ENCODE peak calls at places on chromosomes 4 and X, in eight cellular contexts. One of them, this sample, is unnamed.

GRCh38 chr4:169163495-169163894 is 107.3 kb downstream of the SH3RF1 start:
- DNase-seq in EL: no peak
- DNase-seq in HCEC 1CT: no peak
- DNase-seq in cardiac muscle cell: no peak
- DNase-seq in cardiac septum: no peak
- DNase-seq in GM23338: no peak
- DNase-seq in iris pigment epithelial cell: no peak
- DNase-seq in upper lobe of right lung: no peak
- DNase-seq in this sample: no peak

GRCh38 chr4:134282680-134283079 is 81.1 kb upstream of the PABPC4L start:
- DNase-seq in GM23338: no peak
- DNase-seq in cardiac septum: no peak
- DNase-seq in EL: no peak
- DNase-seq in cardiac muscle cell: no peak
- DNase-seq in HCEC 1CT: no peak
- DNase-seq in iris pigment epithelial cell: no peak
- DNase-seq in upper lobe of right lung: no peak
- DNase-seq in this sample: no peak

GRCh38 chr4:119084503-119084902 is 51.1 kb upstream of the MYOZ2 start:
- DNase-seq in cardiac muscle cell: no peak
- DNase-seq in HCEC 1CT: no peak
- DNase-seq in cardiac septum: no peak
- DNase-seq in upper lobe of right lung: no peak
- DNase-seq in GM23338: no peak
- DNase-seq in EL: no peak
- DNase-seq in iris pigment epithelial cell: no peak
- DNase-seq in this sample: no peak

GRCh38 chrX:71492086-71493065 is 40.5 kb upstream of the OGT start:
- DNase-seq in iris pigment epithelial cell: peak; percentile 21
- DNase-seq in cardiac septum: no peak
- DNase-seq in GM23338: peak; percentile 39
- DNase-seq in EL: peak; percentile 47
- DNase-seq in upper lobe of right lung: peak; percentile 77
- DNase-seq in HCEC 1CT: no peak
- DNase-seq in cardiac muscle cell: peak; percentile 3
- DNase-seq in this sample: peak; percentile 3

GRCh38 chr4:6416518-6417286 is 55.7 kb downstream of the PPP2R2C start:
- DNase-seq in cardiac muscle cell: no peak
- DNase-seq in EL: no peak
- DNase-seq in HCEC 1CT: no peak
- DNase-seq in upper lobe of right lung: peak; percentile 51
- DNase-seq in GM23338: no peak
- DNase-seq in cardiac septum: no peak
- DNase-seq in iris pigment epithelial cell: no peak
- DNase-seq in this sample: no peak

GRCh38 chr4:151627491-151627890 is 133.3 kb downstream of the GATB start:
- DNase-seq in EL: peak; percentile 51
- DNase-seq in iris pigment epithelial cell: peak; percentile 14
- DNase-seq in cardiac septum: no peak
- DNase-seq in HCEC 1CT: peak; percentile 42
- DNase-seq in GM23338: no peak
- DNase-seq in upper lobe of right lung: no peak
- DNase-seq in cardiac muscle cell: no peak
- DNase-seq in this sample: peak; percentile 15

GRCh38 chr4:1990348-1990645 is 18.5 kb downstream of the NELFA start:
- DNase-seq in iris pigment epithelial cell: no peak
- DNase-seq in GM23338: no peak
- DNase-seq in cardiac muscle cell: no peak
- DNase-seq in EL: no peak
- DNase-seq in HCEC 1CT: no peak
- DNase-seq in cardiac septum: no peak
- DNase-seq in upper lobe of right lung: peak; percentile 46
- DNase-seq in this sample: no peak

GRCh38 chr4:17780461-17781071 is 855 bp downstream of the FAM184B start:
- DNase-seq in cardiac muscle cell: no peak
- DNase-seq in GM23338: no peak
- DNase-seq in HCEC 1CT: no peak
- DNase-seq in iris pigment epithelial cell: no peak
- DNase-seq in upper lobe of right lung: no peak
- DNase-seq in cardiac septum: no peak
- DNase-seq in EL: peak; percentile 64
- DNase-seq in this sample: peak; percentile 23

GRCh38 chrX:83416273-83416672 is 91.8 kb upstream of the POU3F4 start:
- DNase-seq in EL: no peak
- DNase-seq in cardiac septum: no peak
- DNase-seq in GM23338: peak; percentile 1
- DNase-seq in cardiac muscle cell: peak; percentile 37
- DNase-seq in upper lobe of right lung: no peak
- DNase-seq in iris pigment epithelial cell: peak; percentile 12
- DNase-seq in HCEC 1CT: no peak
- DNase-seq in this sample: peak; percentile 0

GRCh38 chrX:34918856-34919255 is 23.7 kb upstream of the FAM47B start:
- DNase-seq in HCEC 1CT: peak; percentile 52
- DNase-seq in EL: peak; percentile 65
- DNase-seq in iris pigment epithelial cell: peak; percentile 72
- DNase-seq in cardiac muscle cell: peak; percentile 74
- DNase-seq in cardiac septum: no peak
- DNase-seq in upper lobe of right lung: no peak
- DNase-seq in GM23338: peak; percentile 68
- DNase-seq in this sample: peak; percentile 82

GRCh38 chr4:25321703-25322102 is 9.1 kb downstream of the ZCCHC4 start:
- DNase-seq in EL: no peak
- DNase-seq in HCEC 1CT: no peak
- DNase-seq in iris pigment epithelial cell: no peak
- DNase-seq in GM23338: no peak
- DNase-seq in upper lobe of right lung: no peak
- DNase-seq in cardiac septum: no peak
- DNase-seq in cardiac muscle cell: no peak
- DNase-seq in this sample: no peak

GRCh38 chr4:86942185-86942666 is 7.4 kb downstream of the AFF1 start:
- DNase-seq in HCEC 1CT: peak; percentile 50
- DNase-seq in upper lobe of right lung: no peak
- DNase-seq in EL: peak; percentile 49
- DNase-seq in iris pigment epithelial cell: peak; percentile 76
- DNase-seq in cardiac septum: no peak
- DNase-seq in GM23338: no peak
- DNase-seq in cardiac muscle cell: no peak
- DNase-seq in this sample: no peak

GRCh38 chrX:94576367-94577004 is 902.5 kb downstream of the FAM133A start:
- DNase-seq in EL: no peak
- DNase-seq in cardiac muscle cell: no peak
- DNase-seq in upper lobe of right lung: no peak
- DNase-seq in iris pigment epithelial cell: peak; percentile 0
- DNase-seq in HCEC 1CT: no peak
- DNase-seq in cardiac septum: no peak
- DNase-seq in GM23338: peak; percentile 11
- DNase-seq in this sample: no peak

GRCh38 chr4:10656988-10657387 is 27.6 kb downstream of the CLNK start:
- DNase-seq in HCEC 1CT: no peak
- DNase-seq in iris pigment epithelial cell: peak; percentile 71
- DNase-seq in cardiac septum: no peak
- DNase-seq in cardiac muscle cell: no peak
- DNase-seq in EL: peak; percentile 23
- DNase-seq in upper lobe of right lung: no peak
- DNase-seq in GM23338: no peak
- DNase-seq in this sample: no peak

GRCh38 chrX:39893417-39894338 is 204.1 kb downstream of the BCOR start:
- DNase-seq in cardiac muscle cell: no peak
- DNase-seq in HCEC 1CT: no peak
- DNase-seq in upper lobe of right lung: no peak
- DNase-seq in cardiac septum: no peak
- DNase-seq in iris pigment epithelial cell: no peak
- DNase-seq in EL: no peak
- DNase-seq in GM23338: no peak
- DNase-seq in this sample: no peak

GRCh38 chr4:36269116-36269515 is 12.3 kb upstream of the DTHD1 start:
- DNase-seq in iris pigment epithelial cell: no peak
- DNase-seq in GM23338: no peak
- DNase-seq in EL: no peak
- DNase-seq in cardiac muscle cell: no peak
- DNase-seq in cardiac septum: no peak
- DNase-seq in upper lobe of right lung: no peak
- DNase-seq in HCEC 1CT: no peak
- DNase-seq in this sample: no peak